ENCODE peak calls at places on chromosomes 7 and 10, in four cellular contexts. H is HCT116, M is HepG2, J is upper lobe of left lung. L is an unnamed sample.

GRCh38 chr10:59006511-59007306 is 169.7 kb upstream of the PHYHIPL start:
- ATAC-seq in H (no peak), M (peak; percentile 26), J (peak; percentile 62), L (peak; percentile 82)

GRCh38 chr10:11011966-11012365 is 5.7 kb upstream of the CELF2 start:
- ATAC-seq in H (no peak), M (no peak), J (peak; percentile 32), L (no peak)

GRCh38 chr7:1695800-1696454 is 25.9 kb downstream of the ELFN1 start:
- ATAC-seq in H (no peak), M (no peak), J (no peak), L (no peak)

GRCh38 chr7:16759840-16760239 is 6.3 kb downstream of the TSPAN13 start:
- ATAC-seq in H (no peak), M (no peak), J (no peak), L (no peak)

GRCh38 chr10:51085204-51085603 is 10.9 kb downstream of the PRKG1 start:
- ATAC-seq in H (no peak), M (no peak), J (no peak), L (no peak)

GRCh38 chr10:119191881-119192280 is 13.3 kb upstream of the PRDX3 start:
- ATAC-seq in H (peak; percentile 64), M (no peak), J (no peak), L (no peak)

GRCh38 chr10:48802611-48803046 is 118.0 kb downstream of the WDFY4 start:
- ATAC-seq in H (no peak), M (no peak), J (no peak), L (no peak)

GRCh38 chr10:68721673-68721963 is 579 bp downstream of the CCAR1 start:
- ATAC-seq in H (peak; percentile 26), M (peak; percentile 59), J (peak; percentile 49), L (no peak)

GRCh38 chr7:47254081-47255006 is 327.6 kb downstream of the TNS3 start:
- ATAC-seq in H (peak; percentile 87), M (peak; percentile 95), J (peak; percentile 97), L (peak; percentile 92)

GRCh38 chr7:135753616-135754413 is 5.2 kb upstream of the FAM180A start:
- ATAC-seq in H (no peak), M (no peak), J (no peak), L (no peak)

GRCh38 chr10:100968839-100969174 is 497 bp upstream of the SEMA4G start:
- ATAC-seq in H (peak; percentile 37), M (peak; percentile 6), J (no peak), L (peak; percentile 8)

GRCh38 chr10:71268247-71268691 is 50.8 kb upstream of the SLC29A3 start:
- ATAC-seq in H (no peak), M (peak; percentile 53), J (no peak), L (no peak)

GRCh38 chr7:136941815-136942214 is 73.4 kb downstream of the CHRM2 start:
- ATAC-seq in H (no peak), M (no peak), J (no peak), L (no peak)

GRCh38 chr10:59047180-59047579 is 129.3 kb upstream of the PHYHIPL start:
- ATAC-seq in H (no peak), M (no peak), J (no peak), L (no peak)

GRCh38 chr10:115355162-115355760 is 262.1 kb downstream of the ATRNL1 start:
- ATAC-seq in H (peak; percentile 96), M (peak; percentile 87), J (peak; percentile 36), L (no peak)

GRCh38 chr10:78203915-78204818 is 170.5 kb downstream of the RPS24 start:
- ATAC-seq in H (no peak), M (peak; percentile 80), J (peak; percentile 56), L (no peak)

GRCh38 chr10:119370046-119370770 is 162.8 kb downstream of the GRK5 start:
- ATAC-seq in H (no peak), M (no peak), J (peak; percentile 69), L (peak; percentile 34)

GRCh38 chr7:66277492-66277891 is 72.4 kb downstream of the TPST1 start:
- ATAC-seq in H (no peak), M (no peak), J (no peak), L (no peak)

GRCh38 chr7:2129376-2130375 is 103.1 kb downstream of the MAD1L1 start:
- ATAC-seq in H (no peak), M (no peak), J (no peak), L (no peak)

GRCh38 chr7:2313450-2314208 is 612 bp downstream of the SNX8 start:
- ATAC-seq in H (peak; percentile 13), M (peak; percentile 50), J (peak; percentile 43), L (peak; percentile 26)

GRCh38 chr7:28688651-28689050 is 269.5 kb downstream of the TRIL start:
- ATAC-seq in H (no peak), M (no peak), J (no peak), L (no peak)

GRCh38 chr7:54969190-54969967 is 49.4 kb upstream of the EGFR start:
- ATAC-seq in H (no peak), M (no peak), J (no peak), L (no peak)

GRCh38 chr7:16106300-16106699 is 315.0 kb downstream of the CRPPA start:
- ATAC-seq in H (no peak), M (no peak), J (no peak), L (no peak)

GRCh38 chr7:92813390-92814024 is 22.9 kb downstream of the CDK6 start:
- ATAC-seq in H (no peak), M (no peak), J (no peak), L (no peak)

GRCh38 chr7:77954773-77955562 is 156.4 kb downstream of the PHTF2 start:
- ATAC-seq in H (no peak), M (no peak), J (no peak), L (no peak)

GRCh38 chr7:50068026-50068425 is 25.0 kb downstream of the ZPBP start:
- ATAC-seq in H (peak; percentile 82), M (peak; percentile 91), J (peak; percentile 53), L (no peak)

GRCh38 chr7:50073093-50073492 is 20.0 kb downstream of the ZPBP start:
- ATAC-seq in H (no peak), M (no peak), J (no peak), L (no peak)

GRCh38 chr7:50068850-50069551 is 24.0 kb downstream of the ZPBP start:
- ATAC-seq in H (peak; percentile 58), M (peak; percentile 62), J (peak; percentile 82), L (peak; percentile 53)

GRCh38 chr7:50069613-50070012 is 23.4 kb downstream of the ZPBP start:
- ATAC-seq in H (peak; percentile 66), M (peak; percentile 81), J (peak; percentile 89), L (peak; percentile 83)
- H3K36me3 ChIP-seq in H (no peaks in the 10 kb centered on the region), M (no peaks in the 10 kb centered on the region), J (no peaks in the 10 kb centered on the region), L (no peaks in the 10 kb centered on the region)

DNA sequence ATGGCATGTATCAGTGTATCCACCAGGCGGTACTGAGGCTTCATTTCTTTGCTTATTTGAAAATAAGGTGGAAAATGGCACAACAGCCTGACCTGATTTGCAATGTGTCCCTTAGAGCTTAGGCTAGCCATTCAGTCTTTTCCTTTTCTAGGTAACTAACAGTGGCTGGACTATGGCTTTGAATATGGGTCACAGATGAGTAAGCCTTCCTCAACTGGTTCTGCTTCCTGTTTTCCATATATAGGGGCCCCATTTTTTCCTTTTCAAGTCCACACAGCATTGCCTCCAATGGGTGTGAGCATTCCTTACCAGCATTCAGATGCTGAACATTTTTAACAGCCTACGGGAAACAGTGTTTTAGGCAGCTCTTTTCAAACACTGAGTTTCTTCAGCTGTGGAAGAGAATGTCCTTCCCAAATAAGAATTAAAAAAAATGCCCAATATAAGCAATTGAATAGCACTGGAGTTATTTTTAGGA is 3.9 kb upstream of the ITGB1 start:
- ATAC-seq in H (peak; percentile 46), M (no peak), J (no peak), L (peak; percentile 67)
- TF ChIP-seq POLR2A in H (no peak), M (no peak), J (no peak), L (no peak)

GRCh38 chr10:13644866-13645265 is 58.1 kb downstream of the PRPF18 start:
- ATAC-seq in H (no peak), M (no peak), J (no peak), L (no peak)
- TF ChIP-seq POLR2AphosphoS5 in H (no peak), M (no peak), J (no peak), L (no peak)

GRCh38 chr7:105619590-105619989 is 38.3 kb upstream of the EFCAB10 start:
- ATAC-seq in H (no peak), M (no peak), J (no peak), L (no peak)

GRCh38 chr7:105618016-105618296 is 36.7 kb upstream of the EFCAB10 start:
- ATAC-seq in H (no peak), M (no peak), J (no peak), L (no peak)

GRCh38 chr7:105614341-105614840 is 33.1 kb upstream of the EFCAB10 start:
- ATAC-seq in H (no peak), M (no peak), J (no peak), L (no peak)

GRCh38 chr7:105613611-105614330 is 32.5 kb upstream of the EFCAB10 start:
- ATAC-seq in H (no peak), M (no peak), J (no peak), L (no peak)

DNA sequence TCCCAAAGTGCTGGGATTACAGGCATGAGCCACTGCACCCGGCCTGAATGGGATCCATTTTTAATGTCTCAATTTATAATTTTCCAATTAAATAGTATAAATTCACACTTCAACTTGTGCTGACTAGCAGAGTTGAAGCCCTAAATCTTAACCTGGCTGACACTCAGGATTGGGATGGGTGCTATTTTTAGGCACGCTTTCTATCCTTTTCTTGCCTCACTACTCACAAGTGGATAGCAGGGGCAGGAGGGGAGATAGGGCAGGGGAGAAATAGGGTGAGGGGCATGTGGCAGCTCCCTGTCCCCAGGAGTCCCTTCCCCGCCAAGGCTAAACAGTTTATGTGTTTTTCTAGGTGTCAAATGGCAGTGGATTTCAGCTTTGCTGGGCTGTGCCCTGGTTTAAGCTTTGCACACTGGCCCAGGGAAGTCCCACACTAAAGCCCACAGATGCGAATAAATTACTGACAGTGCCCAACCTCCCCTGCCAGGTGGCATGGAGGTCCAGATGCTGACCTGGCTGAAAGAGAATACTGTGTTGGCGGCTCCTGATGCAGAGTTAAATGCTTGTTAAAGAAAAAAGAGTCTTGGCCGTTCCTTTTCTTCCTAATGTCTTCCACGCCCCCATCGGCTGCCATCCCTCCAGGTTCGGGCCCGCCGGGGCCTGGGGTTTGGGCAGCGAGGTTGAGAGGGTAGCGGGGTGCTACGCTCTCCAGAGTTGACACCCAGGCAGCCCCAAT is 36.2 kb upstream of the EFCAB10 start:
- ATAC-seq in H (no peak), M (no peak), J (no peak), L (no peak)
- H3K36me3 ChIP-seq in H (no peaks in the 10 kb centered on the region), M (peaks cover 3% of the 10 kb centered on the region), J (peaks cover 56% of the 10 kb centered on the region), L (no peaks in the 10 kb centered on the region)

GRCh38 chr10:123132576-123133477 is 2.9 kb upstream of the HMX3 start:
- ATAC-seq in H (peak; percentile 95), M (peak; percentile 81), J (peak; percentile 90), L (peak; percentile 76)
- TF ChIP-seq POLR2A in H (no peak), M (no peak), J (no peak), L (no peak)

GRCh38 chr7:134368851-134369533 is 52.3 kb upstream of the SLC35B4 start:
- ATAC-seq in H (no peak), M (peak; percentile 80), J (peak; percentile 45), L (peak; percentile 55)
- TF ChIP-seq POLR2AphosphoS5 in H (no peak), M (no peak), J (no peak), L (no peak)

GRCh38 chr7:149729983-149730801 is 43.2 kb downstream of the ZNF467 start:
- ATAC-seq in H (no peak), M (no peak), J (no peak), L (no peak)

GRCh38 chr7:149731207-149731955 is 42.0 kb downstream of the ZNF467 start:
- ATAC-seq in H (no peak), M (no peak), J (no peak), L (no peak)

GRCh38 chr7:149728491-149729375 is 44.7 kb downstream of the ZNF467 start:
- ATAC-seq in H (no peak), M (no peak), J (no peak), L (no peak)

GRCh38 chr7:149727541-149728476 is 45.6 kb downstream of the ZNF467 start:
- ATAC-seq in H (no peak), M (no peak), J (no peak), L (no peak)

GRCh38 chr7:149729586-149729982 is 43.8 kb downstream of the ZNF467 start:
- ATAC-seq in H (no peak), M (no peak), J (no peak), L (no peak)
- H3K36me3 ChIP-seq in H (no peaks in the 10 kb centered on the region), M (peaks cover 31% of the 10 kb centered on the region), J (peaks cover 94% of the 10 kb centered on the region), L (peaks cover 100% of the 10 kb centered on the region)